ENCODE peak calls at places on chromosomes 16 and 17, in five cellular contexts. One of them, this sample, is unnamed.

GRCh38 chr17:77772461-77772897 is 186.0 kb upstream of the TNRC6C start:
- DNase-seq in PC-3: peak
- DNase-seq in neural progenitor cell: peak
- DNase-seq in prostate gland: no peak
- DNase-seq in HFF-Myc: no peak
- DNase-seq in this sample: no peak

GRCh38 chr17:50745631-50746030 is 21.7 kb downstream of the ANKRD40CL start:
- DNase-seq in PC-3: no peak
- DNase-seq in neural progenitor cell: no peak
- DNase-seq in HFF-Myc: no peak
- DNase-seq in prostate gland: no peak
- DNase-seq in this sample: no peak

GRCh38 chr17:59001158-59001814 is 105.4 kb downstream of the TRIM37 start:
- DNase-seq in HFF-Myc: no peak
- DNase-seq in prostate gland: peak
- DNase-seq in neural progenitor cell: no peak
- DNase-seq in PC-3: peak
- DNase-seq in this sample: peak

GRCh38 chr17:65559802-65560627 is 1.4 kb downstream of the AXIN2 start:
- DNase-seq in prostate gland: peak
- DNase-seq in PC-3: no peak
- DNase-seq in HFF-Myc: no peak
- DNase-seq in neural progenitor cell: peak
- DNase-seq in this sample: no peak

GRCh38 chr17:68578236-68578635 is 22.9 kb downstream of the FAM20A start:
- DNase-seq in HFF-Myc: no peak
- DNase-seq in PC-3: no peak
- DNase-seq in prostate gland: no peak
- DNase-seq in neural progenitor cell: no peak
- DNase-seq in this sample: no peak

GRCh38 chr17:80024206-80024972 is 11.3 kb downstream of the TBC1D16 start:
- DNase-seq in HFF-Myc: no peak
- DNase-seq in prostate gland: no peak
- DNase-seq in neural progenitor cell: no peak
- DNase-seq in PC-3: no peak
- DNase-seq in this sample: no peak

GRCh38 chr16:72247821-72248253 is 75.9 kb upstream of the PMFBP1 start:
- DNase-seq in neural progenitor cell: no peak
- DNase-seq in PC-3: peak
- DNase-seq in prostate gland: no peak
- DNase-seq in HFF-Myc: no peak
- DNase-seq in this sample: no peak

GRCh38 chr17:78324391-78325075 is 35.3 kb downstream of the SOCS3 start:
- DNase-seq in PC-3: no peak
- DNase-seq in HFF-Myc: peak
- DNase-seq in neural progenitor cell: peak
- DNase-seq in prostate gland: no peak
- DNase-seq in this sample: no peak

GRCh38 chr16:13643412-13643811 is 276.5 kb upstream of the ERCC4 start:
- DNase-seq in neural progenitor cell: no peak
- DNase-seq in prostate gland: no peak
- DNase-seq in PC-3: no peak
- DNase-seq in HFF-Myc: no peak
- DNase-seq in this sample: no peak

GRCh38 chr16:4392382-4393242 is 21.0 kb downstream of the VASN start:
- DNase-seq in HFF-Myc: peak
- DNase-seq in PC-3: no peak
- DNase-seq in prostate gland: no peak
- DNase-seq in neural progenitor cell: peak
- DNase-seq in this sample: no peak

GRCh38 chr16:6695666-6696065 is 637.0 kb upstream of the RBFOX1 start:
- DNase-seq in neural progenitor cell: no peak
- DNase-seq in prostate gland: no peak
- DNase-seq in PC-3: no peak
- DNase-seq in HFF-Myc: no peak
- DNase-seq in this sample: no peak

GRCh38 chr16:67116388-67117311 is 6.9 kb downstream of the PHAF1 start:
- DNase-seq in prostate gland: no peak
- DNase-seq in neural progenitor cell: no peak
- DNase-seq in PC-3: no peak
- DNase-seq in HFF-Myc: no peak
- DNase-seq in this sample: no peak

GRCh38 chr17:38543403-38544174 is 62.2 kb downstream of the SRCIN1 start:
- DNase-seq in prostate gland: no peak
- DNase-seq in HFF-Myc: no peak
- DNase-seq in PC-3: no peak
- DNase-seq in neural progenitor cell: no peak
- DNase-seq in this sample: no peak

GRCh38 chr16:52191533-52192134 is 355.3 kb downstream of the TOX3 start:
- DNase-seq in HFF-Myc: peak
- DNase-seq in prostate gland: peak
- DNase-seq in neural progenitor cell: peak
- DNase-seq in PC-3: peak
- DNase-seq in this sample: no peak

GRCh38 chr16:84881702-84882521 is 62.1 kb downstream of the CRISPLD2 start:
- DNase-seq in neural progenitor cell: no peak
- DNase-seq in prostate gland: no peak
- DNase-seq in HFF-Myc: peak
- DNase-seq in PC-3: no peak
- DNase-seq in this sample: no peak

GRCh38 chr17:31859487-31860008 is 504 bp upstream of the COPRS start:
- DNase-seq in prostate gland: no peak
- DNase-seq in HFF-Myc: no peak
- DNase-seq in PC-3: peak
- DNase-seq in neural progenitor cell: peak
- DNase-seq in this sample: no peak

GRCh38 chr17:17041571-17042380 is 481 bp upstream of the MPRIP start:
- DNase-seq in neural progenitor cell: peak
- DNase-seq in prostate gland: peak
- DNase-seq in PC-3: peak
- DNase-seq in HFF-Myc: peak
- DNase-seq in this sample: no peak

GRCh38 chr16:35533683-35534082 is 2074.3 kb downstream of the TP53TG3F start:
- DNase-seq in PC-3: no peak
- DNase-seq in prostate gland: no peak
- DNase-seq in HFF-Myc: no peak
- DNase-seq in neural progenitor cell: no peak
- DNase-seq in this sample: no peak

GRCh38 chr16:3364774-3365427 is 9.2 kb downstream of the OR2C1 start:
- DNase-seq in PC-3: peak
- DNase-seq in prostate gland: peak
- DNase-seq in HFF-Myc: peak
- DNase-seq in neural progenitor cell: no peak
- DNase-seq in this sample: peak

GRCh38 chr16:81697321-81697885 is 81.7 kb upstream of the PLCG2 start:
- DNase-seq in neural progenitor cell: peak
- DNase-seq in PC-3: peak
- DNase-seq in HFF-Myc: no peak
- DNase-seq in prostate gland: peak
- DNase-seq in this sample: no peak

GRCh38 chr17:49748223-49748622 is 15.7 kb downstream of the FAM117A start:
- DNase-seq in PC-3: no peak
- DNase-seq in HFF-Myc: no peak
- DNase-seq in neural progenitor cell: no peak
- DNase-seq in prostate gland: no peak
- DNase-seq in this sample: no peak

GRCh38 chr16:67150058-67150832 is 553 bp downstream of the B3GNT9 start:
- DNase-seq in HFF-Myc: no peak
- DNase-seq in PC-3: no peak
- DNase-seq in prostate gland: no peak
- DNase-seq in neural progenitor cell: peak
- DNase-seq in this sample: no peak

GRCh38 chr17:1776328-1776727 is 14.5 kb downstream of the SERPINF1 start:
- DNase-seq in PC-3: no peak
- DNase-seq in prostate gland: no peak
- DNase-seq in HFF-Myc: no peak
- DNase-seq in neural progenitor cell: no peak
- DNase-seq in this sample: no peak

GRCh38 chr17:79469646-79470045 is 141.2 kb downstream of the RBFOX3 start:
- DNase-seq in neural progenitor cell: no peak
- DNase-seq in PC-3: no peak
- DNase-seq in prostate gland: no peak
- DNase-seq in HFF-Myc: no peak
- DNase-seq in this sample: no peak

GRCh38 chr17:5747964-5748363 is 163.7 kb upstream of the NLRP1 start:
- DNase-seq in PC-3: no peak
- DNase-seq in HFF-Myc: no peak
- DNase-seq in neural progenitor cell: no peak
- DNase-seq in prostate gland: no peak
- DNase-seq in this sample: no peak

GRCh38 chr17:5741810-5742209 is 157.5 kb upstream of the NLRP1 start:
- DNase-seq in PC-3: no peak
- DNase-seq in prostate gland: no peak
- DNase-seq in neural progenitor cell: no peak
- DNase-seq in HFF-Myc: no peak
- DNase-seq in this sample: no peak

GRCh38 chr17:5745091-5745820 is 160.9 kb upstream of the NLRP1 start:
- DNase-seq in PC-3: no peak
- DNase-seq in HFF-Myc: no peak
- DNase-seq in neural progenitor cell: no peak
- DNase-seq in prostate gland: no peak
- DNase-seq in this sample: no peak

GRCh38 chr17:5747276-5747675 is 163.0 kb upstream of the NLRP1 start:
- DNase-seq in neural progenitor cell: no peak
- DNase-seq in HFF-Myc: no peak
- DNase-seq in prostate gland: no peak
- DNase-seq in PC-3: no peak
- DNase-seq in this sample: no peak
- TF ChIP-seq CTCF in neural progenitor cell: peak
- TF ChIP-seq CTCF in HFF-Myc: peak
- TF ChIP-seq CTCF in prostate gland: no peak
- TF ChIP-seq CTCF in PC-3: peak
- TF ChIP-seq CTCF in this sample: peak

GRCh38 chr16:19166500-19166899 is 1.5 kb upstream of the SYT17 start:
- DNase-seq in PC-3: peak
- DNase-seq in HFF-Myc: no peak
- DNase-seq in neural progenitor cell: no peak
- DNase-seq in prostate gland: no peak
- DNase-seq in this sample: no peak

GRCh38 chr16:19168173-19169080 is at the start of gene SYT17:
- DNase-seq in neural progenitor cell: peak
- DNase-seq in PC-3: peak
- DNase-seq in prostate gland: peak
- DNase-seq in HFF-Myc: no peak
- DNase-seq in this sample: no peak

GRCh38 chr16:19170043-19170655 is 2.1 kb downstream of the SYT17 start:
- DNase-seq in prostate gland: no peak
- DNase-seq in HFF-Myc: no peak
- DNase-seq in PC-3: no peak
- DNase-seq in neural progenitor cell: no peak
- DNase-seq in this sample: no peak

GRCh38 chr16:19169081-19169639 is 1.1 kb downstream of the SYT17 start:
- DNase-seq in PC-3: no peak
- DNase-seq in neural progenitor cell: no peak
- DNase-seq in HFF-Myc: no peak
- DNase-seq in prostate gland: no peak
- DNase-seq in this sample: no peak

DNA sequence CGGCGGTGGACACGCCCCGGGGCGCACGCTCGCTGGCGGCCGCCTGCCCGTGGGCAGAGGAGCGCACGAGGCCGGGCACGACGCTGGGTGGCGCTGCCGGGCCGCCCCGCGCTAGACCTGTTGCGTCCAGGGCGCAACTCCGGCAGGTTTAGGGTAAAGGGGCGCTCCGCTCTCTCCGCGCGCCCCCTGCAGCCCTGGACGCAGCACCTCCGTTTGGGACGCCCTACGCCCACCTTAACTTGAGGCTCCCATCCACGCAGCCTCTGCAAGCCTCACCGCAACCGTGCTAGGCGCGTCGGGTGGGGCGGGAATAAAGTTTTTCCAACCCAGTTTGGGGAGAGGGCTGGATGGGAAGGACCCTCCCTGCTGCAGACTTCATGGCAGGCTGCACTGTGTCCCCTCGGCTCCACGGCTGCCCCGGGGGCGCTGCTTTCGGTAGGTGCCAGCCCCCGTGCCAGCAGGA is 299 bp upstream of the SYT17 start:
- DNase-seq in PC-3: peak
- DNase-seq in neural progenitor cell: peak
- DNase-seq in prostate gland: peak
- DNase-seq in HFF-Myc: no peak
- DNase-seq in this sample: no peak
- H3K4me3 ChIP-seq in PC-3: peak
- H3K4me3 ChIP-seq in neural progenitor cell: peak
- H3K4me3 ChIP-seq in prostate gland: peak
- H3K4me3 ChIP-seq in HFF-Myc: peak
- H3K4me3 ChIP-seq in this sample: peak

GRCh38 chr17:83173997-83174858 is 94.8 kb downstream of the METRNL start:
- DNase-seq in HFF-Myc: peak
- DNase-seq in neural progenitor cell: peak
- DNase-seq in PC-3: peak
- DNase-seq in prostate gland: peak
- DNase-seq in this sample: no peak

GRCh38 chr17:83173180-83173996 is 94.0 kb downstream of the METRNL start:
- DNase-seq in HFF-Myc: no peak
- DNase-seq in prostate gland: no peak
- DNase-seq in neural progenitor cell: no peak
- DNase-seq in PC-3: no peak
- DNase-seq in this sample: no peak

GRCh38 chr17:83175551-83176271 is 96.3 kb downstream of the METRNL start:
- DNase-seq in prostate gland: no peak
- DNase-seq in neural progenitor cell: no peak
- DNase-seq in PC-3: no peak
- DNase-seq in HFF-Myc: no peak
- DNase-seq in this sample: no peak

GRCh38 chr17:83176272-83176955 is 97.0 kb downstream of the METRNL start:
- DNase-seq in neural progenitor cell: no peak
- DNase-seq in HFF-Myc: no peak
- DNase-seq in PC-3: no peak
- DNase-seq in prostate gland: no peak
- DNase-seq in this sample: no peak

GRCh38 chr17:83174859-83175550 is 95.6 kb downstream of the METRNL start:
- DNase-seq in prostate gland: no peak
- DNase-seq in PC-3: no peak
- DNase-seq in HFF-Myc: no peak
- DNase-seq in neural progenitor cell: no peak
- DNase-seq in this sample: no peak
- TF ChIP-seq CTCF in prostate gland: no peak
- TF ChIP-seq CTCF in PC-3: peak
- TF ChIP-seq CTCF in HFF-Myc: no peak
- TF ChIP-seq CTCF in neural progenitor cell: no peak
- TF ChIP-seq CTCF in this sample: no peak

GRCh38 chr16:1152651-1153259 is at the start of gene CACNA1H:
- DNase-seq in neural progenitor cell: peak
- DNase-seq in HFF-Myc: no peak
- DNase-seq in PC-3: no peak
- DNase-seq in prostate gland: no peak
- DNase-seq in this sample: no peak
- H3K4me3 ChIP-seq in neural progenitor cell: peak
- H3K4me3 ChIP-seq in HFF-Myc: peak
- H3K4me3 ChIP-seq in PC-3: no peak
- H3K4me3 ChIP-seq in prostate gland: peak
- H3K4me3 ChIP-seq in this sample: peak

GRCh38 chr16:87515475-87516330 is 22.9 kb upstream of the ZCCHC14 start:
- DNase-seq in HFF-Myc: no peak
- DNase-seq in prostate gland: no peak
- DNase-seq in PC-3: no peak
- DNase-seq in neural progenitor cell: peak
- DNase-seq in this sample: no peak
- TF ChIP-seq CTCF in HFF-Myc: no peak
- TF ChIP-seq CTCF in prostate gland: no peak
- TF ChIP-seq CTCF in PC-3: no peak
- TF ChIP-seq CTCF in neural progenitor cell: no peak
- TF ChIP-seq CTCF in this sample: no peak

GRCh38 chr17:36812762-36813161 is 124.5 kb upstream of the LHX1 start:
- DNase-seq in PC-3: no peak
- DNase-seq in HFF-Myc: no peak
- DNase-seq in prostate gland: no peak
- DNase-seq in neural progenitor cell: peak
- DNase-seq in this sample: no peak
- H3K4me3 ChIP-seq in PC-3: no peak
- H3K4me3 ChIP-seq in HFF-Myc: no peak
- H3K4me3 ChIP-seq in prostate gland: no peak
- H3K4me3 ChIP-seq in neural progenitor cell: no peak
- H3K4me3 ChIP-seq in this sample: no peak

This sample was measured in epithelial cell of proximal tubule.